ENCODE peak calls at places on chromosomes 4 and X, in ten cellular contexts. H, C, W, M, Z, X, Y, K, R and B are unnamed samples.

GRCh38 chrX:154399527-154400368 is 1.6 kb downstream of the RPL10 start:
- DNase-seq in R (no peak), Z (no peak), W (no peak), X (peak; percentile 12), H (no peak), M (no peak), Y (no peak), C (peak; percentile 30), K (no peak), B (no peak)

GRCh38 chr4:186707996-186708395 is 15.7 kb downstream of the FAT1 start:
- DNase-seq in Z (no peak), Y (no peak), C (no peak), K (no peak), X (no peak), W (no peak), M (no peak), R (no peak), H (no peak), B (no peak)

GRCh38 chrX:145405012-145405411 is 157.7 kb downstream of the SPANXN1 start:
- DNase-seq in X (peak; percentile 17), H (no peak), R (no peak), W (peak; percentile 1), K (no peak), Z (no peak), C (no peak), M (no peak), Y (no peak), B (no peak)

GRCh38 chr4:123235431-123235830 is 161.2 kb upstream of the SPRY1 start:
- DNase-seq in Z (no peak), C (no peak), W (no peak), M (no peak), Y (no peak), X (no peak), H (no peak), R (no peak), K (no peak), B (no peak)

GRCh38 chr4:175882891-175883290 is 70.8 kb upstream of the GPM6A start:
- DNase-seq in Z (no peak), H (no peak), R (no peak), W (no peak), X (no peak), Y (no peak), K (no peak), C (no peak), M (no peak), B (no peak)

GRCh38 chr4:74661427-74662171 is 132.7 kb downstream of the BTC start:
- DNase-seq in R (no peak), Z (no peak), X (no peak), Y (no peak), W (no peak), K (no peak), H (no peak), C (no peak), M (no peak), B (no peak)

GRCh38 chrX:133607419-133608348 is 192.4 kb upstream of the GPC4 start:
- DNase-seq in M (no peak), Z (no peak), R (no peak), H (no peak), C (no peak), X (no peak), Y (no peak), W (no peak), K (no peak), B (no peak)

GRCh38 chr4:113212613-113213012 is 163.2 kb downstream of the ANK2 start:
- DNase-seq in M (no peak), Z (no peak), H (no peak), K (no peak), X (no peak), R (no peak), W (no peak), C (no peak), Y (no peak), B (no peak)

GRCh38 chr4:152515678-152516077 is 20.2 kb downstream of the FBXW7 start:
- DNase-seq in C (no peak), K (no peak), Y (peak; percentile 23), R (no peak), H (no peak), Z (no peak), M (no peak), W (no peak), X (no peak), B (peak; percentile 56)

GRCh38 chr4:183670251-183670650 is 11.2 kb downstream of the TRAPPC11 start:
- DNase-seq in X (no peak), Y (no peak), C (no peak), Z (no peak), M (no peak), W (no peak), R (no peak), H (no peak), K (no peak), B (no peak)

GRCh38 chr4:156931267-156931666 is 40.3 kb downstream of the PDGFC start:
- DNase-seq in M (no peak), H (no peak), X (no peak), Z (no peak), C (no peak), W (peak; percentile 95), Y (no peak), K (no peak), R (no peak), B (peak; percentile 89)

GRCh38 chrX:66035667-66036066 is 4.2 kb downstream of the VSIG4 start:
- DNase-seq in Z (no peak), H (no peak), X (no peak), W (no peak), C (no peak), Y (no peak), K (no peak), R (no peak), M (no peak), B (no peak)

GRCh38 chr4:37388672-37389368 is 144.3 kb downstream of the NWD2 start:
- DNase-seq in H (no peak), K (no peak), W (no peak), C (no peak), R (no peak), M (no peak), Z (no peak), X (no peak), Y (no peak), B (no peak)

GRCh38 chr4:128684031-128684430 is 125.5 kb upstream of the JADE1 start:
- DNase-seq in X (no peak), M (no peak), C (no peak), Y (no peak), Z (no peak), W (no peak), K (no peak), R (no peak), H (no peak), B (no peak)

GRCh38 chrX:17039826-17040225 is 93.4 kb downstream of the REPS2 start:
- DNase-seq in H (no peak), Z (no peak), C (no peak), X (no peak), K (no peak), Y (no peak), W (no peak), M (no peak), R (no peak), B (no peak)

GRCh38 chr4:87049508-87049907 is 114.7 kb downstream of the AFF1 start:
- DNase-seq in C (no peak), M (no peak), Y (no peak), H (no peak), R (no peak), Z (no peak), K (no peak), W (no peak), X (no peak), B (no peak)

GRCh38 chr4:175614880-175615279 is 197.2 kb downstream of the GPM6A start:
- DNase-seq in Z (no peak), W (no peak), X (no peak), M (no peak), H (no peak), K (no peak), C (no peak), Y (no peak), R (no peak), B (no peak)

GRCh38 chr4:24889991-24890390 is 22.9 kb downstream of the CCDC149 start:
- DNase-seq in H (no peak), C (no peak), Z (no peak), K (no peak), W (no peak), Y (no peak), R (no peak), M (no peak), X (no peak), B (no peak)

GRCh38 chrX:42577936-42578335 is 200.0 kb downstream of the PPP1R2C start:
- DNase-seq in M (no peak), H (no peak), Z (no peak), W (no peak), C (no peak), X (peak; percentile 39), R (no peak), K (no peak), Y (no peak), B (no peak)